ENCODE peak calls at places on chromosomes 1 and 21, in ten cellular contexts. T is activated CD8-positive, alpha-beta memory T cell treated with anti-CD3 and anti-CD28 coated beads for 1 hour; B is retinal pigment epithelial cell; X is osteocyte; O is C1 segment of cervical spinal cord; L is DMS53; M is NCI-H510A; Q is NCI-H748 treated with DMSO at 0.1 percent for 48 hours; V is mesothelial cell of epicardium; D is trophoblast cell. E is an unnamed sample.

GRCh38 chr1:44606701-44607281 is 67.5 kb downstream of the TMEM53 start:
- DNase-seq in D (no peak), Q (no peak), V (no peak), M (no peak), B (no peak), X (no peak), L (no peak), T (no peak), O (no peak), E (no peak)

GRCh38 chr1:212606042-212606733 is 2.4 kb upstream of the ATF3 start:
- DNase-seq in B (no peak), Q (no peak), D (peak), O (no peak), T (no peak), M (no peak), V (peak), L (peak), X (no peak), E (no peak)

GRCh38 chr1:150931773-150932172 is 5.6 kb downstream of the SETDB1 start:
- DNase-seq in X (no peak), V (no peak), L (peak), D (no peak), Q (no peak), B (no peak), M (no peak), O (no peak), T (no peak), E (no peak)

GRCh38 chr1:108553910-108554309 is 6.0 kb upstream of the EEIG2 start:
- DNase-seq in V (no peak), O (no peak), D (peak), M (no peak), X (no peak), L (no peak), T (no peak), B (no peak), Q (no peak), E (no peak)

GRCh38 chr1:94537254-94537653 is 4.3 kb downstream of the F3 start:
- DNase-seq in B (no peak), M (no peak), T (no peak), L (no peak), V (no peak), Q (no peak), D (no peak), X (no peak), O (no peak), E (no peak)

GRCh38 chr1:221118176-221118937 is 239.1 kb downstream of the HLX start:
- DNase-seq in B (no peak), T (no peak), V (no peak), O (no peak), Q (no peak), M (no peak), L (no peak), X (no peak), D (no peak), E (no peak)

GRCh38 chr1:63922848-63923247 is 149.0 kb downstream of the ROR1 start:
- DNase-seq in B (peak), T (no peak), X (no peak), V (no peak), L (no peak), D (no peak), O (no peak), Q (no peak), M (no peak), E (no peak)

GRCh38 chr1:105793541-105794146 is 1262.8 kb upstream of the PRMT6 start:
- DNase-seq in V (peak), D (peak), T (no peak), Q (peak), O (no peak), X (no peak), L (peak), B (peak), M (peak), E (peak)

GRCh38 chr1:121546830-121547680 is 362.3 kb downstream of the SRGAP2C start:
- DNase-seq in M (no peak), B (no peak), Q (no peak), D (no peak), V (no peak), L (peak), X (no peak), O (no peak), T (no peak), E (no peak)

GRCh38 chr1:177351361-177352108 is 180.8 kb downstream of the BRINP2 start:
- DNase-seq in D (peak), B (no peak), X (no peak), M (no peak), Q (no peak), O (no peak), T (no peak), L (no peak), V (no peak), E (no peak)

GRCh38 chr21:15840406-15840805 is 110.6 kb downstream of the USP25 start:
- DNase-seq in Q (no peak), L (no peak), O (no peak), X (no peak), B (no peak), V (no peak), T (no peak), D (peak), M (no peak), E (no peak)

GRCh38 chr1:24897263-24898151 is 32.6 kb downstream of the RUNX3 start:
- DNase-seq in B (no peak), X (peak), Q (no peak), V (peak), L (no peak), T (no peak), D (no peak), O (no peak), M (no peak), E (no peak)

GRCh38 chr1:17606826-17607440 is 67.4 kb downstream of the ARHGEF10L start:
- DNase-seq in M (no peak), B (no peak), X (peak), V (peak), T (no peak), L (peak), O (peak), D (peak), Q (no peak), E (peak)

GRCh38 chr21:31684918-31685317 is 25.4 kb downstream of the SOD1 start:
- DNase-seq in X (no peak), M (no peak), D (no peak), T (no peak), V (no peak), O (no peak), Q (no peak), L (no peak), B (no peak), E (no peak)

GRCh38 chr1:1040004-1040991 is 20.4 kb downstream of the AGRN start:
- DNase-seq in O (no peak), X (no peak), L (peak), M (peak), V (peak), T (peak), B (peak), Q (peak), D (peak), E (peak)

GRCh38 chr1:10555635-10556429 is 81.1 kb downstream of the PEX14 start:
- DNase-seq in L (no peak), M (peak), Q (no peak), D (peak), T (no peak), O (no peak), X (peak), B (no peak), V (no peak), E (no peak)

GRCh38 chr1:9494936-9495758 is 44.1 kb upstream of the SLC25A33 start:
- DNase-seq in D (peak), Q (peak), B (no peak), M (peak), V (peak), O (peak), L (peak), X (peak), T (peak), E (no peak)

GRCh38 chr1:96498744-96499143 is 222.8 kb upstream of the PTBP2 start:
- DNase-seq in D (no peak), X (no peak), O (no peak), Q (no peak), V (no peak), T (no peak), L (no peak), B (no peak), M (no peak), E (no peak)

GRCh38 chr1:234533975-234534876 is 55.2 kb upstream of the TARBP1 start:
- DNase-seq in V (peak), D (peak), O (peak), L (no peak), B (peak), Q (peak), X (peak), M (no peak), T (no peak), E (peak)

GRCh38 chr1:37865348-37866119 is 6.1 kb upstream of the MTF1 start:
- DNase-seq in M (no peak), D (no peak), O (no peak), X (no peak), T (no peak), B (no peak), L (no peak), Q (no peak), V (no peak), E (no peak)

GRCh38 chr1:186680031-186681012 is at the start of gene PTGS2:
- DNase-seq in B (peak), O (no peak), L (peak), X (peak), D (peak), M (peak), T (no peak), V (peak), Q (peak), E (peak)

GRCh38 chr21:35256468-35256988 is 207.4 kb upstream of the RUNX1 start:
- DNase-seq in O (peak), T (no peak), D (peak), X (peak), Q (peak), L (peak), V (peak), M (peak), B (peak), E (peak)

GRCh38 chr1:54981466-54981865 is 1.0 kb downstream of the TMEM61 start:
- DNase-seq in V (peak), X (no peak), Q (no peak), O (no peak), M (no peak), T (no peak), L (peak), B (no peak), D (no peak), E (no peak)

GRCh38 chr1:169106921-169107672 is 607 bp downstream of the ATP1B1 start:
- DNase-seq in V (peak), B (no peak), O (no peak), X (no peak), T (no peak), M (no peak), D (no peak), L (peak), Q (no peak), E (no peak)

GRCh38 chr1:25760871-25761270 is 39.1 kb upstream of the SELENON start:
- DNase-seq in V (no peak), M (no peak), O (no peak), Q (no peak), B (no peak), T (no peak), D (no peak), L (no peak), X (no peak), E (no peak)

GRCh38 chr21:44947111-44947929 is 7.5 kb downstream of the SLX9 start:
- DNase-seq in O (no peak), B (no peak), D (no peak), L (no peak), M (no peak), T (no peak), X (no peak), V (no peak), Q (no peak), E (no peak)

GRCh38 chr21:44521928-44522752 is 17.9 kb downstream of the KRTAP10-1 start:
- DNase-seq in O (no peak), L (no peak), Q (no peak), B (no peak), T (no peak), M (no peak), D (no peak), X (no peak), V (no peak), E (no peak)

GRCh38 chr1:25797939-25798338 is 2.1 kb upstream of the SELENON start:
- DNase-seq in T (no peak), D (peak), O (no peak), V (no peak), Q (no peak), B (no peak), L (peak), M (no peak), X (no peak), E (no peak)

GRCh38 chr1:186960866-186961265 is 132.1 kb downstream of the PLA2G4A start:
- DNase-seq in X (no peak), Q (no peak), T (no peak), D (peak), B (no peak), L (no peak), O (no peak), M (no peak), V (no peak), E (no peak)